ENCODE peak calls at places on chromosomes 13 and 19, in five cellular contexts. C is WERI-Rb-1, X is IMR-90, O is GM12878, L is adrenal gland. G is an unnamed sample.

GRCh38 chr19:48490980-48491792 is 20.4 kb downstream of the LMTK3 start:
- DNase-seq in C (peak), X (no peak), O (no peak), L (peak), G (peak)

GRCh38 chr19:10533656-10534386 is 9.9 kb upstream of the ATG4D start:
- DNase-seq in C (no peak), X (peak), O (no peak), L (no peak), G (no peak)

GRCh38 chr13:47136659-47136975 is 239.8 kb upstream of the HTR2A start:
- DNase-seq in C (no peak), X (no peak), O (no peak), L (no peak), G (no peak)

GRCh38 chr19:802497-802887 is 5.2 kb downstream of the PTBP1 start:
- DNase-seq in C (no peak), X (no peak), O (no peak), L (no peak), G (no peak)

GRCh38 chr13:85528578-85529215 is 270.5 kb downstream of the SLITRK6 start:
- DNase-seq in C (no peak), X (peak), O (no peak), L (no peak), G (no peak)

GRCh38 chr13:108915095-108915633 is 285.8 kb downstream of the MYO16 start:
- DNase-seq in C (no peak), X (peak), O (no peak), L (peak), G (no peak)

GRCh38 chr13:113489549-113490495 is 689 bp downstream of the DCUN1D2 start:
- DNase-seq in C (peak), X (peak), O (no peak), L (no peak), G (peak)

GRCh38 chr19:34590228-34590627 is 86.7 kb downstream of the SCGB2B2 start:
- DNase-seq in C (no peak), X (no peak), O (no peak), L (no peak), G (no peak)

GRCh38 chr13:100625447-100625846 is 36.9 kb upstream of the GGACT start:
- DNase-seq in C (no peak), X (no peak), O (no peak), L (no peak), G (no peak)

DNA sequence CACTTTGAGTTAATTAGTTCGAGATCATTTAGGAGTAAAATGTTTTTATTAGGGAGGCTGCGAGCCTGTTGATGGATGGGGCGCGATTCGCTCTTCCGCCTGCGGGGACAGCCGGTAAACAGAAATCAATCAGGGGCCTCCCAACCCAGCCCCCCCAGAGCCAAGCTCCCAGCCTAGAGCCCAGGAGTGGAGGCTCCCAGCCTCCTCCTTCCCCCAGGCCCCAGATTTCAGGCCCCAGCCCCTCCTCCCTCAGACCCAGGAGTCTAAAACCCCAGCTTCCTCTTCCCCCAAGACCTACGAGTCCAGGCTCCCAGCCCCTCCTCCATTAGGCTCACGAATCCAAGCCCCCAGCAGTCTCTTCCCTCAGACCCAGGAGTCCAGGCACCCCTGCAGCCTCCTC is 9.7 kb upstream of the ERFL start:
- DNase-seq in C (no peak), X (no peak), O (no peak), L (no peak), G (no peak)
- TF ChIP-seq CTCF in C (peak), X (no peak), O (no peak), L (no peak), G (no peak)

GRCh38 chr19:38728752-38729541 is 15.3 kb downstream of the CAPN12 start:
- DNase-seq in C (no peak), X (no peak), O (no peak), L (peak), G (no peak)
- H3K27ac ChIP-seq in C (no peak), X (no peak), O (no peak), L (peak), G (no peak)

GRCh38 chr13:31947105-31947504 is 84.5 kb upstream of the FRY start:
- DNase-seq in C (no peak), X (no peak), O (no peak), L (no peak), G (no peak)
- TF ChIP-seq CTCF in C (peak), X (no peak), O (peak), L (no peak), G (no peak)

DNA sequence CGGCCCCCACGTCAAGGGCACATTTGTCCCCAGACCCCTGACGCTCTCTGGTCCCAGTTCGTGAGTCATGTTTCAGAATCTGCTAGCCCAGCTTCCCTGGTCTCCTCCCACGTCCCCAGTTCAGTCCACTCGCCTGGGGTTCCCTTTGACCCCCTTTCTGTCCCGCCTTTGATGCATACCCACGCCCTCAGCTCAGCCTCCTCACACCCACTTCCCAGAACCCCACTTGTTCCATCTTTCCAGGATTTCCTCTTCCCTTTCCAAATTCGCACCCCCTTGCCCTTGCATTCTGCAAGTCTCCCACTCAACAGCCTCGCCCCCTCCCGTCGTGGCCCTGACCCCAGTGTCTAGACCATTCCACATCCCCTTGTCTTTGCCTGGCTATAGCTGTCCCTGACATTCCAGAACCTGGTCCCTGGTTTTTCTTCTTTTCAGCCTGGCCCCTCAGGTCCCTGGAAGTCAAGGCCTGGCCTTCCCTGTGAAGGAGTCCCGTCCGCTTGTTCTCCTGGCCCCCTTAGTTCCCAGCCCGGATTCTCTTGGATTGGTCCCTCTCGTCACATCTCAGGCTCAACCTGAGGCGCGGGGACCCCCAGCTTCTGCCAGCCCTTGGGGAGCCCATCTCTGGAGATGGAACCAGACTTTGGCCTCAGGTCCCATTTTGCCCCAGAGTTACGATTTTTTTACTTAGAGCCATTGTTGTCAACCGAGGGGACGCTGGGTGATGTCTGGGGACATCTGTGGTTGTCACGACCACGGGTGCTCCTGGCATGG is 1.3 kb downstream of the NCLN start:
- DNase-seq in C (no peak), X (no peak), O (no peak), L (no peak), G (no peak)
- H3K27ac ChIP-seq in C (peak), X (peak), O (peak), L (peak), G (no peak)

DNA sequence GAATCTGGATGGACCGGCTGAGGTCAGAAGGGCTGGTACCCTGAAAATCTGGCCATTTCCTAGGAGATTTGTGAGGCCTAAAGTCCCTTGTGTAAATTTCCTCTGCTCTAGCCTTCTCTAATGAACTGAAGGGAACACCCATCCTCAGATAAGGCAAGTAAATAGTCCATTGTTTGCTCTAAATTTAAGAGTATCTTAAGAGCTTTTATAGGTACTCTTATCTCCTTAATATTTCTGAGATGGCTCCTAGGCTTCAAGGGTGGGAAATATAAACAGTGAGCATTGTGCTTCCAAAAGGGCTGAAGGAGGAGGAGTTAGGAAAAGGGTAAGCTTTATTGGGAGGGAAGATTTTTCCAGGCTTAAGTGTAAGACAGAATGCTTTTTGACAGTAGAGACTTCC is 148.7 kb upstream of the EDNRB start:
- DNase-seq in C (no peak), X (no peak), O (no peak), L (no peak), G (no peak)
- TF ChIP-seq CTCF in C (no peak), X (no peak), O (no peak), L (no peak), G (no peak)